ENCODE peak calls at places on chromosomes 11 and 22, in nine cellular contexts. F is T-cell, R is fibroblast of mammary gland, T is posterior cingulate gyrus, I is fibroblast of pulmonary artery, K is PC-3, S is activated gamma-delta T cell, V is EH, W is tibial nerve. G is an unnamed sample.

GRCh38 chr11:128262463-128263345 is 324.7 kb downstream of the ETS1 start:
- DNase-seq in K (no peak), V (no peak), T (no peak), W (no peak), I (no peak), F (no peak), R (no peak), S (no peak), G (no peak)

GRCh38 chr22:36144886-36145541 is 15.5 kb downstream of the APOL3 start:
- DNase-seq in W (peak), S (no peak), V (peak), K (peak), R (peak), I (peak), F (no peak), T (no peak), G (no peak)

GRCh38 chr11:129976371-129976770 is 26.3 kb downstream of the PRDM10 start:
- DNase-seq in T (no peak), F (no peak), I (no peak), W (no peak), S (no peak), K (no peak), V (no peak), R (no peak), G (no peak)

GRCh38 chr11:109424893-109425292 is 2.9 kb downstream of the C11orf87 start:
- DNase-seq in K (peak), T (no peak), V (no peak), I (no peak), W (no peak), F (no peak), S (no peak), R (no peak), G (no peak)

GRCh38 chr11:31874631-31875191 is 63.6 kb upstream of the PAX6 start:
- DNase-seq in W (no peak), S (no peak), F (no peak), R (no peak), V (peak), I (no peak), K (no peak), T (no peak), G (no peak)

GRCh38 chr11:84719935-84720577 is 907.1 kb downstream of the DLG2 start:
- DNase-seq in K (no peak), I (no peak), S (no peak), R (no peak), T (peak), W (no peak), V (no peak), F (no peak), G (no peak)

GRCh38 chr11:87127131-87127530 is 89.4 kb downstream of the TMEM135 start:
- DNase-seq in I (no peak), S (no peak), K (no peak), R (no peak), T (no peak), W (no peak), V (no peak), F (no peak), G (no peak)

GRCh38 chr11:61198391-61198790 is 4.9 kb upstream of the PGA3 start:
- DNase-seq in S (no peak), I (no peak), K (no peak), T (no peak), W (no peak), R (no peak), F (no peak), V (no peak), G (no peak)

GRCh38 chr22:27993201-27993635 is 74.2 kb upstream of the PITPNB start:
- DNase-seq in K (no peak), R (no peak), T (no peak), I (no peak), W (no peak), S (no peak), F (no peak), V (no peak), G (no peak)

GRCh38 chr22:41576877-41577276 is 12.8 kb downstream of the PMM1 start:
- DNase-seq in F (no peak), W (no peak), R (peak), S (no peak), K (peak), V (peak), I (peak), T (no peak), G (no peak)

GRCh38 chr11:27076121-27076589 is 35.5 kb downstream of the BBOX1 start:
- DNase-seq in K (no peak), I (no peak), R (no peak), V (peak), T (no peak), W (no peak), S (no peak), F (no peak), G (no peak)

GRCh38 chr22:38802671-38803121 is 8.8 kb upstream of the DNAL4 start:
- DNase-seq in T (no peak), V (peak), W (peak), I (peak), K (peak), S (no peak), F (no peak), R (peak), G (peak)

GRCh38 chr22:47125603-47126002 is 363.2 kb downstream of the TBC1D22A start:
- DNase-seq in V (peak), T (no peak), W (no peak), K (no peak), F (no peak), S (no peak), I (peak), R (peak), G (no peak)

GRCh38 chr11:11329062-11329806 is 23.8 kb downstream of the CSNK2A3 start:
- DNase-seq in K (no peak), T (no peak), I (no peak), S (no peak), W (no peak), R (no peak), F (no peak), V (no peak), G (no peak)

GRCh38 chr11:64100782-64101358 is 65.0 kb downstream of the MACROD1 start:
- DNase-seq in V (peak), W (no peak), I (no peak), S (no peak), R (no peak), F (no peak), T (no peak), K (no peak), G (no peak)

GRCh38 chr22:42076764-42077485 is 2.6 kb upstream of the SMDT1 start:
- DNase-seq in K (no peak), T (no peak), I (no peak), S (no peak), F (no peak), V (no peak), W (no peak), R (no peak), G (no peak)

GRCh38 chr11:9600651-9601040 is 27.2 kb downstream of the WEE1 start:
- DNase-seq in T (no peak), V (no peak), S (no peak), R (no peak), K (peak), F (no peak), I (no peak), W (no peak), G (no peak)

GRCh38 chr11:11454671-11455223 is 101.7 kb upstream of the CSNK2A3 start:
- DNase-seq in R (no peak), S (no peak), K (peak), F (no peak), I (no peak), T (no peak), W (no peak), V (peak), G (no peak)

GRCh38 chr11:115627666-115628460 is 123.6 kb upstream of the CADM1 start:
- DNase-seq in W (no peak), I (no peak), T (no peak), R (no peak), F (no peak), S (no peak), K (no peak), V (no peak), G (no peak)

GRCh38 chr11:84056696-84057095 is 770.5 kb upstream of the CCDC90B start:
- DNase-seq in K (peak), R (peak), V (no peak), W (no peak), I (no peak), F (no peak), T (no peak), S (no peak), G (no peak)

GRCh38 chr11:131025020-131025419 is 108.7 kb upstream of the SNX19 start:
- DNase-seq in R (peak), K (peak), W (no peak), I (peak), S (no peak), T (no peak), F (no peak), V (peak), G (no peak)

GRCh38 chr22:43911351-43911750 is 12.3 kb upstream of the PNPLA3 start:
- DNase-seq in I (no peak), R (no peak), V (no peak), T (no peak), W (no peak), F (no peak), S (no peak), K (no peak), G (no peak)

GRCh38 chr22:19066531-19067271 is 55.5 kb downstream of the DGCR2 start:
- DNase-seq in I (peak), S (no peak), T (no peak), R (peak), F (no peak), W (no peak), V (peak), K (peak), G (peak)

GRCh38 chr11:104705475-104706195 is 192.6 kb downstream of the CASP12 start:
- DNase-seq in S (no peak), W (peak), K (peak), I (peak), V (no peak), R (no peak), T (no peak), F (peak), G (no peak)

GRCh38 chr11:109247071-109247470 is 174.9 kb upstream of the C11orf87 start:
- DNase-seq in I (peak), W (no peak), F (no peak), V (peak), K (peak), T (no peak), S (no peak), R (peak), G (peak)

GRCh38 chr22:39703890-39704658 is 133.5 kb downstream of the CACNA1I start:
- DNase-seq in W (no peak), I (peak), R (peak), T (no peak), F (no peak), S (no peak), K (no peak), V (no peak), G (no peak)

GRCh38 chr11:40401132-40401853 is 1058.2 kb downstream of the LRRC4C start:
- DNase-seq in T (no peak), W (no peak), F (no peak), V (no peak), R (no peak), K (no peak), S (no peak), I (no peak), G (no peak)

GRCh38 chr22:42863349-42863911 is 6.4 kb upstream of the ARFGAP3 start:
- DNase-seq in I (peak), F (no peak), K (peak), S (no peak), W (no peak), T (no peak), R (peak), V (peak), G (peak)

GRCh38 chr22:27213291-27213690 is 555.9 kb downstream of the MIAT start:
- DNase-seq in R (no peak), T (no peak), W (no peak), I (peak), F (no peak), S (no peak), V (no peak), K (no peak), G (no peak)

GRCh38 chr11:57779275-57779674 is 17.7 kb downstream of the CTNND1 start:
- DNase-seq in R (no peak), I (peak), S (no peak), K (peak), T (no peak), W (peak), F (no peak), V (peak), G (no peak)

GRCh38 chr11:128716661-128717210 is 22.9 kb downstream of the FLI1 start:
- DNase-seq in S (peak), K (no peak), R (no peak), T (no peak), F (no peak), W (no peak), V (peak), I (peak), G (no peak)

GRCh38 chr11:30549565-30549964 is 36.6 kb downstream of the MPPED2 start:
- DNase-seq in R (no peak), T (no peak), W (no peak), S (no peak), K (no peak), V (no peak), F (no peak), I (no peak), G (no peak)

GRCh38 chr22:44166448-44166847 is 14.3 kb upstream of the PARVG start:
- DNase-seq in K (no peak), S (no peak), T (no peak), F (no peak), W (no peak), V (no peak), R (no peak), I (no peak), G (no peak)

GRCh38 chr22:29254283-29254653 is 13.5 kb downstream of the RHBDD3 start:
- DNase-seq in R (no peak), T (no peak), K (no peak), V (no peak), F (no peak), W (no peak), S (no peak), I (no peak), G (no peak)

GRCh38 chr11:110830344-110831141 is 118.3 kb upstream of the ARHGAP20 start:
- DNase-seq in W (no peak), K (no peak), T (no peak), V (no peak), F (no peak), I (no peak), R (peak), S (no peak), G (no peak)

GRCh38 chr11:3970101-3970500 is 114.6 kb downstream of the STIM1 start:
- DNase-seq in I (no peak), F (no peak), W (no peak), K (no peak), S (no peak), T (no peak), R (no peak), V (no peak), G (no peak)

GRCh38 chr11:7796842-7797241 is at the start of gene OR5P2:
- DNase-seq in S (no peak), R (no peak), I (no peak), W (no peak), K (no peak), T (no peak), V (no peak), F (no peak), G (no peak)

G was measured in HS-5.